ENCODE peak calls at places on chromosomes 7 and 10, in six cellular contexts. E, H, R, V, L and N are unnamed samples.

GRCh38 chr10:22483132-22483531 is 137.8 kb downstream of the SPAG6 start:
- DNase-seq in E (no peak), H (no peak), R (no peak), V (no peak), L (no peak), N (no peak)

GRCh38 chr7:105298439-105298894 is 90.3 kb downstream of the SRPK2 start:
- DNase-seq in E (no peak), H (no peak), R (no peak), V (no peak), L (no peak), N (no peak)

GRCh38 chr10:48901152-48901705 is 38.4 kb downstream of the LRRC18 start:
- DNase-seq in E (no peak), H (no peak), R (no peak), V (no peak), L (peak), N (no peak)

GRCh38 chr7:111756687-111757178 is 194.4 kb upstream of the IMMP2L start:
- DNase-seq in E (peak), H (peak), R (no peak), V (peak), L (no peak), N (peak)

GRCh38 chr7:139914306-139914747 is 85.3 kb downstream of the TBXAS1 start:
- DNase-seq in E (no peak), H (peak), R (no peak), V (no peak), L (peak), N (no peak)

GRCh38 chr10:17003151-17003550 is 126.5 kb downstream of the CUBN start:
- DNase-seq in E (no peak), H (no peak), R (no peak), V (no peak), L (peak), N (no peak)

GRCh38 chr7:77877800-77878199 is 79.2 kb downstream of the PHTF2 start:
- DNase-seq in E (no peak), H (no peak), R (no peak), V (no peak), L (no peak), N (no peak)

GRCh38 chr7:94654764-94655561 is 970 bp downstream of the SGCE start:
- DNase-seq in E (no peak), H (no peak), R (no peak), V (peak), L (peak), N (peak)

GRCh38 chr10:67912330-67912946 is 28.0 kb downstream of the SIRT1 start:
- DNase-seq in E (no peak), H (no peak), R (no peak), V (no peak), L (no peak), N (no peak)

GRCh38 chr7:12741951-12742575 is 54.6 kb downstream of the ARL4A start:
- DNase-seq in E (no peak), H (no peak), R (no peak), V (no peak), L (peak), N (no peak)

GRCh38 chr7:151849879-151850260 is 27.0 kb downstream of the PRKAG2 start:
- DNase-seq in E (no peak), H (peak), R (no peak), V (peak), L (no peak), N (no peak)

GRCh38 chr7:151852486-151853396 is 24.2 kb downstream of the PRKAG2 start:
- DNase-seq in E (no peak), H (peak), R (no peak), V (peak), L (no peak), N (no peak)

GRCh38 chr7:151851160-151851751 is 25.7 kb downstream of the PRKAG2 start:
- DNase-seq in E (no peak), H (peak), R (peak), V (peak), L (no peak), N (no peak)

GRCh38 chr7:151850484-151851159 is 26.3 kb downstream of the PRKAG2 start:
- DNase-seq in E (no peak), H (peak), R (no peak), V (peak), L (no peak), N (no peak)

DNA sequence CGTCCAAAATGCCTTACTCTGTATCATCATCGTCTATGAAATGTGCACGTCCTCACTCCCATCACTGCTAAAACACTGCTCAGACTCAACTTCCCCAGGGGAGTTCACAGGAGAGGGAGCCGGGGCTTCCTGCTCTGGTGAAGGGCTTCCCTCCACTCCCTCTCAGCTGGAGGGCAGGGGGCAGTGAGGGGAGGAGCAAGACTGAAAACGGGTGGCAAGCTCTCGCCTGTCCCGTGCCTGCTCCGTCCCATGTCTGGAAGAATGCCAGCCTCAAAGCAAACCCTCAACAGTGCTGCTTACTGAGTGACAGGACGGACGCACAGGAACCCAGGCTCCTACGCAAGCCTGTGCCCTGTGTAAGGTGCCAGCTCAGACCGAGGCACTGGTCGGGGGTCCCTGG is 25.1 kb downstream of the PRKAG2 start:
- DNase-seq in E (no peak), H (peak), R (peak), V (peak), L (no peak), N (peak)
- H3K27ac ChIP-seq in E (no peak), H (no peak), R (peak), V (no peak), L (no peak), N (no peak)

GRCh38 chr7:124443762-124444161 is 321.8 kb downstream of the GPR37 start:
- DNase-seq in E (no peak), H (no peak), R (no peak), V (no peak), L (no peak), N (no peak)

GRCh38 chr7:124440081-124440480 is 325.5 kb downstream of the GPR37 start:
- DNase-seq in E (no peak), H (no peak), R (no peak), V (no peak), L (no peak), N (no peak)
- H3K27ac ChIP-seq in E (no peak), H (no peak), R (no peak), V (no peak), L (no peak), N (no peak)

DNA sequence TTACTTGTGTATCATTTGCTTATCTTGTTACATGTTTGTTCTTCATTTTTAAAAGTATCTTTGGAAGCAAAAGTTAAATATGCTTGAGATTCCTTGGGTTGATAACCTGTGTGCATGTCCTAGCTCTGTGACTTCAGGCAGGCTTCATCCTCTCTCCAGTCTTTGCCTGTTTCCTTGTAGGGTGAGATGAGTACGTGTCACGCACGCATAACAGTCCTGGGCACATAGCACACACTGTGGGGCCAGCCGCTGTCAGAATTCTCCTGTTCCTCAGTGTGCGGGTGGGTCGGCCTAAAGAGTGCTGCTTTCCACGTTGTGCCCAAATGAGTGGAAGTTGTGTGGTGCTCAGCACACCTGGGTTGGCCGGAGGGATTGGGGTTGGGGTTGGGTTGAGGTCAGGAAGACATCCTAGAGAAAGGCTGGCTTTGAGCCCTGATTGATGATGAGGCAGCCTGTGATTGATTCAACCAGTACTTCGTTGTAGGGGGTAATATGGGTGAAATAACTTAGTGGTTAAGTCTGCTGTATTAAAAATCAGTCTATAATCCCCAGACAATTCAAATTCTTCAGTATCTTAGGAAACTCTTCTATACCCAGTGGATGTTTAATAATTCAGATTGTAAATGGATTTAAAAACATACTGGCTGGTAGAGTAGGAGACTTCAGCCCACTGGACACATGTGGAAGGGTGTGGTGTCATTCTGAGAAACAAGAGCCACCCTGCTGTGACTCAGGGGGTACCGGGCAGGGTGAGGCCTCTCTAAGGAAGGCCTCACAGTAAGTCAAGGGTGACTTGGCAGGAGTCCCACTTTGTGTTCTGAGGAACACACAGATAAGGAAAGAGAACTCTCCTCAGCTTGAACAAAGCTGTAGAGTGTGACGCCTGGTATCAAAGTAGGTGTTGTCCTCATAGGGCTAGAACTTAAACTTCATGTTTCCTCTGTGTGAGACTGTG is 54.8 kb downstream of the DAGLB start:
- DNase-seq in E (no peak), H (peak), R (peak), V (peak), L (peak), N (peak)
- H3K27ac ChIP-seq in E (no peak), H (no peak), R (peak), V (peak), L (peak), N (peak)

GRCh38 chr7:21468969-21469368 is 41.1 kb downstream of the SP4 start:
- DNase-seq in E (no peak), H (no peak), R (no peak), V (no peak), L (no peak), N (no peak)
- H3K27ac ChIP-seq in E (no peak), H (no peak), R (no peak), V (no peak), L (no peak), N (no peak)

GRCh38 chr10:79472449-79472848 is 27.0 kb upstream of the ZCCHC24 start:
- DNase-seq in E (no peak), H (no peak), R (no peak), V (no peak), L (no peak), N (no peak)

GRCh38 chr10:79470096-79470495 is 24.7 kb upstream of the ZCCHC24 start:
- DNase-seq in E (no peak), H (no peak), R (no peak), V (no peak), L (no peak), N (no peak)

GRCh38 chr10:79468015-79468560 is 22.7 kb upstream of the ZCCHC24 start:
- DNase-seq in E (no peak), H (no peak), R (no peak), V (no peak), L (no peak), N (no peak)

GRCh38 chr10:79471776-79472175 is 26.4 kb upstream of the ZCCHC24 start:
- DNase-seq in E (no peak), H (no peak), R (no peak), V (no peak), L (no peak), N (no peak)

GRCh38 chr10:79468841-79469585 is 23.6 kb upstream of the ZCCHC24 start:
- DNase-seq in E (no peak), H (no peak), R (no peak), V (no peak), L (no peak), N (no peak)
- H3K27ac ChIP-seq in E (peak), H (no peak), R (no peak), V (no peak), L (no peak), N (peak)

GRCh38 chr10:47143072-47143471 is 156.9 kb upstream of the GDF10 start:
- DNase-seq in E (no peak), H (no peak), R (no peak), V (no peak), L (no peak), N (no peak)
- H3K27ac ChIP-seq in E (no peak), H (no peak), R (no peak), V (no peak), L (no peak), N (no peak)

DNA sequence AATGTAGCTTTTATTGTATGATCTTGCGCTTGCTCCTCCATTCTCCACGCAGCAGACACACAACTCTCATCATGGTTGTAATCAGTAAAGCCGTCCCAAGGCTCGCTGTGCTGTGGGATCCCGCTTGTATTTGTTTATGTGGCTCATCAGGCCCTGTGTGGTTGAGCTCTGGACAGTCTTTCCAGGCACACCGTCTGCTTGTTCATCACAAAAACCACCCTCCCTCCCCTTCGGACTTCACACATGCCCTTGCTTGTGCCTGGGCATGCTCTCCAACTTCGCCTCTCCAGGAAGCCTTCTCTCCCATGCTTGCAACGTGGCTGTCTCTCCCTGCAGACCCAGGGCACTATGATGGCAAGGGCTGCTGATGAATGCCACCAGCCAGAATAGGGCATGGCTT is 62.4 kb downstream of the HK1 start:
- DNase-seq in E (no peak), H (no peak), R (peak), V (no peak), L (no peak), N (no peak)
- H3K27ac ChIP-seq in E (no peak), H (peak), R (peak), V (no peak), L (no peak), N (no peak)

DNA sequence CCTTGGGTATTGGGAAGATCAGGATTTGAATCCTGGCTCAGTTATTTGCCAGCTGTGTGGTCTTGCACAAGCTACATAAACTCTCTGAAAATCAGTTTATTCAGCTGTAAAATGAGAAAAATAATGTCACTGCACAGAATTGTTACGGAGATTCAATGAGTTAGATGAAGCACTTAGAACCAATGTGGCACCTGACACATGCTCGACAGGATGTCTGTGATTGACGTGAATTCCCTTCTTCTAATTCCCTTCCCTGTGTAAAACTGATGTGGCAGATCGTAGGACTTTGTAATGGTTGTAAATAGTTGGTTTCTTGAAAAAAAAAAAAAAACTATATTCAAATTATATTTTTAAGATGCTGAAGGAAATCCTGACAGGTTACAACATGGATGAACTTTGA is 249.9 kb upstream of the MKLN1 start:
- DNase-seq in E (no peak), H (no peak), R (no peak), V (no peak), L (no peak), N (no peak)
- H3K27ac ChIP-seq in E (no peak), H (no peak), R (peak), V (no peak), L (no peak), N (peak)

GRCh38 chr7:43634384-43634783 is 51.5 kb downstream of the STK17A start:
- DNase-seq in E (no peak), H (no peak), R (no peak), V (no peak), L (no peak), N (no peak)
- H3K27ac ChIP-seq in E (no peak), H (no peak), R (no peak), V (no peak), L (no peak), N (no peak)